ENCODE peak calls at places on chromosomes 12 and 14, in six cellular contexts. One of them, this sample, is unnamed.

GRCh38 chr12:65232490-65233077 is 45.9 kb upstream of the MSRB3 start:
- DNase-seq in PC-3: peak
- DNase-seq in effector memory CD4-positive, alpha-beta T cell: no peak
- DNase-seq in cardiac muscle cell: peak
- DNase-seq in RWPE2: no peak
- DNase-seq in Peyer's patch: no peak
- DNase-seq in this sample: no peak

GRCh38 chr12:124867389-124867930 is 3.8 kb upstream of the SCARB1 start:
- DNase-seq in PC-3: peak
- DNase-seq in effector memory CD4-positive, alpha-beta T cell: no peak
- DNase-seq in cardiac muscle cell: peak
- DNase-seq in RWPE2: no peak
- DNase-seq in Peyer's patch: no peak
- DNase-seq in this sample: no peak

GRCh38 chr12:109476807-109477184 is 304 bp downstream of the KCTD10 start:
- DNase-seq in PC-3: no peak
- DNase-seq in effector memory CD4-positive, alpha-beta T cell: no peak
- DNase-seq in cardiac muscle cell: no peak
- DNase-seq in RWPE2: no peak
- DNase-seq in Peyer's patch: no peak
- DNase-seq in this sample: no peak

GRCh38 chr14:73710737-73711136 is 3.4 kb downstream of the PNMA1 start:
- DNase-seq in PC-3: no peak
- DNase-seq in effector memory CD4-positive, alpha-beta T cell: no peak
- DNase-seq in cardiac muscle cell: no peak
- DNase-seq in RWPE2: no peak
- DNase-seq in Peyer's patch: no peak
- DNase-seq in this sample: no peak

GRCh38 chr14:61153914-61154545 is 127.1 kb downstream of the TMEM30B start:
- DNase-seq in PC-3: no peak
- DNase-seq in effector memory CD4-positive, alpha-beta T cell: no peak
- DNase-seq in cardiac muscle cell: no peak
- DNase-seq in RWPE2: no peak
- DNase-seq in Peyer's patch: no peak
- DNase-seq in this sample: no peak

GRCh38 chr12:120783197-120783596 is 57.6 kb downstream of the ACADS start:
- DNase-seq in PC-3: peak
- DNase-seq in effector memory CD4-positive, alpha-beta T cell: no peak
- DNase-seq in cardiac muscle cell: peak
- DNase-seq in RWPE2: no peak
- DNase-seq in Peyer's patch: no peak
- DNase-seq in this sample: no peak

GRCh38 chr12:109433618-109434017 is 43.5 kb downstream of the KCTD10 start:
- DNase-seq in PC-3: no peak
- DNase-seq in effector memory CD4-positive, alpha-beta T cell: no peak
- DNase-seq in cardiac muscle cell: no peak
- DNase-seq in RWPE2: no peak
- DNase-seq in Peyer's patch: no peak
- DNase-seq in this sample: no peak

GRCh38 chr12:112813836-112814235 is 22.3 kb downstream of the RPH3A start:
- DNase-seq in PC-3: no peak
- DNase-seq in effector memory CD4-positive, alpha-beta T cell: no peak
- DNase-seq in cardiac muscle cell: no peak
- DNase-seq in RWPE2: no peak
- DNase-seq in Peyer's patch: no peak
- DNase-seq in this sample: no peak

GRCh38 chr12:122085006-122085405 is 6.5 kb downstream of the MLXIP start:
- DNase-seq in PC-3: no peak
- DNase-seq in effector memory CD4-positive, alpha-beta T cell: no peak
- DNase-seq in cardiac muscle cell: no peak
- DNase-seq in RWPE2: no peak
- DNase-seq in Peyer's patch: no peak
- DNase-seq in this sample: no peak

GRCh38 chr14:32078030-32078793 is 1.1 kb downstream of the ARHGAP5 start:
- DNase-seq in PC-3: peak
- DNase-seq in effector memory CD4-positive, alpha-beta T cell: no peak
- DNase-seq in cardiac muscle cell: peak
- DNase-seq in RWPE2: no peak
- DNase-seq in Peyer's patch: peak
- DNase-seq in this sample: peak

GRCh38 chr14:97306785-97307246 is 509.6 kb downstream of the VRK1 start:
- DNase-seq in PC-3: peak
- DNase-seq in effector memory CD4-positive, alpha-beta T cell: no peak
- DNase-seq in cardiac muscle cell: no peak
- DNase-seq in RWPE2: no peak
- DNase-seq in Peyer's patch: no peak
- DNase-seq in this sample: no peak

GRCh38 chr14:36767603-36768281 is 106.1 kb downstream of the PAX9 start:
- DNase-seq in PC-3: peak
- DNase-seq in effector memory CD4-positive, alpha-beta T cell: no peak
- DNase-seq in cardiac muscle cell: no peak
- DNase-seq in RWPE2: no peak
- DNase-seq in Peyer's patch: no peak
- DNase-seq in this sample: no peak

GRCh38 chr12:6434205-6435180 is 10.3 kb upstream of the CD27 start:
- DNase-seq in PC-3: no peak
- DNase-seq in effector memory CD4-positive, alpha-beta T cell: no peak
- DNase-seq in cardiac muscle cell: no peak
- DNase-seq in RWPE2: peak
- DNase-seq in Peyer's patch: peak
- DNase-seq in this sample: no peak

GRCh38 chr12:101792046-101792931 is 38.5 kb downstream of the GNPTAB start:
- DNase-seq in PC-3: peak
- DNase-seq in effector memory CD4-positive, alpha-beta T cell: no peak
- DNase-seq in cardiac muscle cell: no peak
- DNase-seq in RWPE2: no peak
- DNase-seq in Peyer's patch: no peak
- DNase-seq in this sample: no peak

GRCh38 chr14:35533357-35534129 is 421 bp upstream of the INSM2 start:
- DNase-seq in PC-3: peak
- DNase-seq in effector memory CD4-positive, alpha-beta T cell: peak
- DNase-seq in cardiac muscle cell: peak
- DNase-seq in RWPE2: peak
- DNase-seq in Peyer's patch: peak
- DNase-seq in this sample: no peak

GRCh38 chr12:12503384-12504078 is 59.1 kb downstream of the DUSP16 start:
- DNase-seq in PC-3: no peak
- DNase-seq in effector memory CD4-positive, alpha-beta T cell: no peak
- DNase-seq in cardiac muscle cell: no peak
- DNase-seq in RWPE2: no peak
- DNase-seq in Peyer's patch: peak
- DNase-seq in this sample: no peak

GRCh38 chr12:71397433-71397954 is 42.1 kb upstream of the LGR5 start:
- DNase-seq in PC-3: peak
- DNase-seq in effector memory CD4-positive, alpha-beta T cell: no peak
- DNase-seq in cardiac muscle cell: no peak
- DNase-seq in RWPE2: no peak
- DNase-seq in Peyer's patch: no peak
- DNase-seq in this sample: no peak

GRCh38 chr12:93788853-93789252 is 111.7 kb downstream of the CRADD start:
- DNase-seq in PC-3: no peak
- DNase-seq in effector memory CD4-positive, alpha-beta T cell: no peak
- DNase-seq in cardiac muscle cell: no peak
- DNase-seq in RWPE2: no peak
- DNase-seq in Peyer's patch: no peak
- DNase-seq in this sample: peak

DNA sequence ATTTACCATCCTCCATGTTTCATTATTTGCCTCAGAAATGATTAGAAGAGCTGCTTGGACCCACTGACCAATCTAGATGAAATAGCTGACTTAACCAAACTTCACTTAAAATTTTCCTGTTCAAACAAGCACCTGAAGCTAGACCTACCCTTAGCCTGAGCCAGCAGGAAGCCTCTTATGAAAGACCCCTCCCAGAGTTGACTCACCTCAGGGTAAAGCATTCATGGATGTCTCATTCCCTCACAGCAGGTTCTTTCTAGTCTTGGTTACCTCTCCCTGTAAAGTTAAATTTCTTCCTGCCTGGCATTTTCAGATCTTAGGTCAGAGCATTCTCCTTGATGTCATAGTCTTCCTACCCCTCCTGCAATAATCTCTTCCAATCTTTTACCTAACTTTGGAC is 1209.8 kb downstream of the FLRT2 start:
- DNase-seq in PC-3: peak
- DNase-seq in effector memory CD4-positive, alpha-beta T cell: no peak
- DNase-seq in cardiac muscle cell: no peak
- DNase-seq in RWPE2: no peak
- DNase-seq in Peyer's patch: no peak
- DNase-seq in this sample: no peak
- H3K27ac ChIP-seq in PC-3: no peak
- H3K27ac ChIP-seq in effector memory CD4-positive, alpha-beta T cell: no peak
- H3K27ac ChIP-seq in cardiac muscle cell: no peak
- H3K27ac ChIP-seq in RWPE2: no peak
- H3K27ac ChIP-seq in Peyer's patch: no peak
- H3K27ac ChIP-seq in this sample: no peak

GRCh38 chr12:32265920-32266319 is 133.4 kb upstream of the FGD4 start:
- DNase-seq in PC-3: no peak
- DNase-seq in effector memory CD4-positive, alpha-beta T cell: no peak
- DNase-seq in cardiac muscle cell: no peak
- DNase-seq in RWPE2: no peak
- DNase-seq in Peyer's patch: no peak
- DNase-seq in this sample: no peak
- H3K4me3 ChIP-seq in PC-3: no peak
- H3K4me3 ChIP-seq in effector memory CD4-positive, alpha-beta T cell: no peak
- H3K4me3 ChIP-seq in cardiac muscle cell: no peak
- H3K4me3 ChIP-seq in RWPE2: no peak
- H3K4me3 ChIP-seq in Peyer's patch: no peak
- H3K4me3 ChIP-seq in this sample: no peak

GRCh38 chr14:98708555-98708954 is 563.4 kb downstream of the BCL11B start:
- DNase-seq in PC-3: no peak
- DNase-seq in effector memory CD4-positive, alpha-beta T cell: no peak
- DNase-seq in cardiac muscle cell: no peak
- DNase-seq in RWPE2: no peak
- DNase-seq in Peyer's patch: no peak
- DNase-seq in this sample: no peak
- H3K27ac ChIP-seq in PC-3: no peak
- H3K27ac ChIP-seq in effector memory CD4-positive, alpha-beta T cell: no peak
- H3K27ac ChIP-seq in cardiac muscle cell: no peak
- H3K27ac ChIP-seq in RWPE2: no peak
- H3K27ac ChIP-seq in Peyer's patch: no peak
- H3K27ac ChIP-seq in this sample: no peak

GRCh38 chr12:117039891-117040309 is 59.3 kb downstream of the TESC start:
- DNase-seq in PC-3: no peak
- DNase-seq in effector memory CD4-positive, alpha-beta T cell: no peak
- DNase-seq in cardiac muscle cell: no peak
- DNase-seq in RWPE2: no peak
- DNase-seq in Peyer's patch: no peak
- DNase-seq in this sample: no peak
- H3K4me3 ChIP-seq in PC-3: no peak
- H3K4me3 ChIP-seq in effector memory CD4-positive, alpha-beta T cell: no peak
- H3K4me3 ChIP-seq in cardiac muscle cell: no peak
- H3K4me3 ChIP-seq in RWPE2: no peak
- H3K4me3 ChIP-seq in Peyer's patch: no peak
- H3K4me3 ChIP-seq in this sample: no peak

GRCh38 chr12:116718578-116719454 is 19.1 kb downstream of the SPRING1 start:
- DNase-seq in PC-3: peak
- DNase-seq in effector memory CD4-positive, alpha-beta T cell: no peak
- DNase-seq in cardiac muscle cell: peak
- DNase-seq in RWPE2: no peak
- DNase-seq in Peyer's patch: no peak
- DNase-seq in this sample: no peak
- H3K27ac ChIP-seq in PC-3: no peak
- H3K27ac ChIP-seq in effector memory CD4-positive, alpha-beta T cell: no peak
- H3K27ac ChIP-seq in cardiac muscle cell: peak
- H3K27ac ChIP-seq in RWPE2: no peak
- H3K27ac ChIP-seq in Peyer's patch: no peak
- H3K27ac ChIP-seq in this sample: no peak

GRCh38 chr14:101903111-101903561 is 61.2 kb upstream of the DYNC1H1 start:
- DNase-seq in PC-3: no peak
- DNase-seq in effector memory CD4-positive, alpha-beta T cell: no peak
- DNase-seq in cardiac muscle cell: no peak
- DNase-seq in RWPE2: no peak
- DNase-seq in Peyer's patch: no peak
- DNase-seq in this sample: no peak
- H3K4me3 ChIP-seq in PC-3: no peak
- H3K4me3 ChIP-seq in effector memory CD4-positive, alpha-beta T cell: no peak
- H3K4me3 ChIP-seq in cardiac muscle cell: no peak
- H3K4me3 ChIP-seq in RWPE2: no peak
- H3K4me3 ChIP-seq in Peyer's patch: no peak
- H3K4me3 ChIP-seq in this sample: no peak

GRCh38 chr14:105093426-105094192 is 28.4 kb upstream of the GPR132 start:
- DNase-seq in PC-3: peak
- DNase-seq in effector memory CD4-positive, alpha-beta T cell: peak
- DNase-seq in cardiac muscle cell: peak
- DNase-seq in RWPE2: peak
- DNase-seq in Peyer's patch: peak
- DNase-seq in this sample: peak
- H3K27ac ChIP-seq in PC-3: peak
- H3K27ac ChIP-seq in effector memory CD4-positive, alpha-beta T cell: peak
- H3K27ac ChIP-seq in cardiac muscle cell: no peak
- H3K27ac ChIP-seq in RWPE2: peak
- H3K27ac ChIP-seq in Peyer's patch: peak
- H3K27ac ChIP-seq in this sample: peak